ENCODE peak calls at places on chromosomes 2 and 18, in five cellular contexts. One of them, this sample, is unnamed.

GRCh38 chr2:167104691-167105090 is 216.4 kb downstream of the XIRP2 start:
- DNase-seq in HCT116: no peak
- DNase-seq in GM23338: no peak
- DNase-seq in suprapubic skin: no peak
- DNase-seq in Panc1: no peak
- DNase-seq in this sample: no peak

GRCh38 chr2:71620116-71620515 is 166.8 kb downstream of the DYSF start:
- DNase-seq in HCT116: no peak
- DNase-seq in GM23338: no peak
- DNase-seq in suprapubic skin: peak
- DNase-seq in Panc1: no peak
- DNase-seq in this sample: peak

GRCh38 chr2:42223067-42223636 is 54.0 kb downstream of the EML4 start:
- DNase-seq in HCT116: no peak
- DNase-seq in GM23338: no peak
- DNase-seq in suprapubic skin: no peak
- DNase-seq in Panc1: no peak
- DNase-seq in this sample: no peak

GRCh38 chr18:78782951-78783563 is 196.6 kb upstream of the SALL3 start:
- DNase-seq in HCT116: no peak
- DNase-seq in GM23338: no peak
- DNase-seq in suprapubic skin: peak
- DNase-seq in Panc1: no peak
- DNase-seq in this sample: peak

GRCh38 chr2:70785137-70785911 is 5.1 kb downstream of the FIGLA start:
- DNase-seq in HCT116: peak
- DNase-seq in GM23338: peak
- DNase-seq in suprapubic skin: no peak
- DNase-seq in Panc1: no peak
- DNase-seq in this sample: no peak

GRCh38 chr18:8969639-8970378 is 132.7 kb upstream of the NDUFV2 start:
- DNase-seq in HCT116: no peak
- DNase-seq in GM23338: no peak
- DNase-seq in suprapubic skin: no peak
- DNase-seq in Panc1: no peak
- DNase-seq in this sample: no peak

GRCh38 chr2:212912445-212913103 is 238.8 kb downstream of the IKZF2 start:
- DNase-seq in HCT116: no peak
- DNase-seq in GM23338: no peak
- DNase-seq in suprapubic skin: no peak
- DNase-seq in Panc1: no peak
- DNase-seq in this sample: no peak

GRCh38 chr18:48923746-48924580 is 26.8 kb downstream of the SMAD7 start:
- DNase-seq in HCT116: no peak
- DNase-seq in GM23338: no peak
- DNase-seq in suprapubic skin: no peak
- DNase-seq in Panc1: no peak
- DNase-seq in this sample: no peak

GRCh38 chr2:53600835-53601234 is 166.8 kb upstream of the CHAC2 start:
- DNase-seq in HCT116: no peak
- DNase-seq in GM23338: no peak
- DNase-seq in suprapubic skin: no peak
- DNase-seq in Panc1: no peak
- DNase-seq in this sample: no peak

GRCh38 chr2:225993430-225993829 is 593.9 kb downstream of the NYAP2 start:
- DNase-seq in HCT116: no peak
- DNase-seq in GM23338: no peak
- DNase-seq in suprapubic skin: no peak
- DNase-seq in Panc1: no peak
- DNase-seq in this sample: no peak

GRCh38 chr2:42879913-42880737 is 87.7 kb upstream of the HAAO start:
- DNase-seq in HCT116: no peak
- DNase-seq in GM23338: peak
- DNase-seq in suprapubic skin: no peak
- DNase-seq in Panc1: no peak
- DNase-seq in this sample: no peak

GRCh38 chr2:144679942-144680341 is 160.0 kb upstream of the ZEB2 start:
- DNase-seq in HCT116: no peak
- DNase-seq in GM23338: no peak
- DNase-seq in suprapubic skin: no peak
- DNase-seq in Panc1: no peak
- DNase-seq in this sample: no peak

GRCh38 chr2:198054299-198054698 is 249.9 kb downstream of the PLCL1 start:
- DNase-seq in HCT116: peak
- DNase-seq in GM23338: peak
- DNase-seq in suprapubic skin: no peak
- DNase-seq in Panc1: no peak
- DNase-seq in this sample: no peak
- TF ChIP-seq CTCF in HCT116: peak
- TF ChIP-seq CTCF in GM23338: peak
- TF ChIP-seq CTCF in suprapubic skin: no peak
- TF ChIP-seq CTCF in Panc1: peak
- TF ChIP-seq CTCF in this sample: peak

DNA sequence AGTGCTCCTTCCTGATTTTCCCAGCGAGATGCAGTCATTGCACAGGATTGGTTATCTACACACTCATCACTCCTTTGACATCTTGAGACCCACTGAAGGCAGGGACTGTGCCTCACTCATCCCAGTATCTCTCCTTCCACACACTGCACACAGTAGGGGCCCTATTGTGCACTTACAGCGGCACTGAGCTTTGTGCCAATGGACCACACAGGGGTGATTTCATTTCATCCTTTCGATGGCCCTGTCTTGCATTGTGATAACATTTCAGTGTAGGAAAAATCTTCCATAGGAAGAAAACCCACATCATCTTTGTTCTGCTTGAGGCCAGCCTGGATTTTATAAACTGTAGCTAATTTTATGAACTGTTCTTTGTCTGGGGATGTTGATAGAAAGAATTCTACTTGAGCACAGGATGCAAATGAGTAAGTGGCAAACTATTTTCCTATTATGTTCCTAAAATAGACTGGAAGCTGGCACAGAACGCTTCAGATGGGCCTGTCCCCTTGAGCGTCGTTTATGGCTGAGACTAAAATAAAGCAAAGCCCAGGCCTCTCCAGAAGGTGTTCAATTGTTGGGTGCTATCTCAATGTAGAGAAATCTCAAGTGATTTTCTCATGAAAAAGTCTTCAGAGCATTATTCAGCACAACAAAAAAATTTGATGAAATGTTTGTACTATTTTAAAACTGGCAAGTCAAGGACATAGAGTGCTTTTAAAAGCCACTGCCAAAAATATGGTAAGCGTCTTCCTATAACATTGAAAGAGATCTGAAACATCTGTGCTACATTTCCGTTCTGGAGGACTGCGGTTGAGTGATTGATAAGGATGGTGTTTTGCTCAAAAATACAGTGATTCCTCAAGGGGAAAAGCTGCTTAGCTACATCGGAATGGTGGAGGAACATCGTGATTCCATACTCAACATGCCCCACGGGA is 10.7 kb upstream of the LRRFIP1 start:
- DNase-seq in HCT116: no peak
- DNase-seq in GM23338: no peak
- DNase-seq in suprapubic skin: no peak
- DNase-seq in Panc1: no peak
- DNase-seq in this sample: no peak
- TF ChIP-seq POLR2AphosphoS5 in HCT116: no peak
- TF ChIP-seq POLR2AphosphoS5 in GM23338: no peak
- TF ChIP-seq POLR2AphosphoS5 in suprapubic skin: no peak
- TF ChIP-seq POLR2AphosphoS5 in Panc1: no peak
- TF ChIP-seq POLR2AphosphoS5 in this sample: peak

GRCh38 chr18:36660311-36660710 is 168.5 kb downstream of the TPGS2 start:
- DNase-seq in HCT116: no peak
- DNase-seq in GM23338: no peak
- DNase-seq in suprapubic skin: no peak
- DNase-seq in Panc1: no peak
- DNase-seq in this sample: no peak

GRCh38 chr18:36665952-36666351 is 162.8 kb downstream of the TPGS2 start:
- DNase-seq in HCT116: no peak
- DNase-seq in GM23338: no peak
- DNase-seq in suprapubic skin: no peak
- DNase-seq in Panc1: no peak
- DNase-seq in this sample: no peak

GRCh38 chr18:36658611-36659010 is 170.2 kb downstream of the TPGS2 start:
- DNase-seq in HCT116: no peak
- DNase-seq in GM23338: no peak
- DNase-seq in suprapubic skin: no peak
- DNase-seq in Panc1: no peak
- DNase-seq in this sample: no peak

GRCh38 chr18:36663312-36663711 is 165.5 kb downstream of the TPGS2 start:
- DNase-seq in HCT116: no peak
- DNase-seq in GM23338: no peak
- DNase-seq in suprapubic skin: no peak
- DNase-seq in Panc1: no peak
- DNase-seq in this sample: no peak

GRCh38 chr18:36662000-36662399 is 166.8 kb downstream of the TPGS2 start:
- DNase-seq in HCT116: no peak
- DNase-seq in GM23338: peak
- DNase-seq in suprapubic skin: no peak
- DNase-seq in Panc1: no peak
- DNase-seq in this sample: no peak
- TF ChIP-seq CTCF in HCT116: peak
- TF ChIP-seq CTCF in GM23338: peak
- TF ChIP-seq CTCF in suprapubic skin: no peak
- TF ChIP-seq CTCF in Panc1: peak
- TF ChIP-seq CTCF in this sample: no peak

GRCh38 chr2:209787416-209787815 is 15.8 kb downstream of the UNC80 start:
- DNase-seq in HCT116: no peak
- DNase-seq in GM23338: no peak
- DNase-seq in suprapubic skin: no peak
- DNase-seq in Panc1: no peak
- DNase-seq in this sample: no peak
- TF ChIP-seq POLR2AphosphoS5 in HCT116: no peak
- TF ChIP-seq POLR2AphosphoS5 in GM23338: no peak
- TF ChIP-seq POLR2AphosphoS5 in suprapubic skin: no peak
- TF ChIP-seq POLR2AphosphoS5 in Panc1: no peak
- TF ChIP-seq POLR2AphosphoS5 in this sample: no peak

GRCh38 chr2:50746526-50746925 is 285.4 kb downstream of the NRXN1 start:
- DNase-seq in HCT116: peak
- DNase-seq in GM23338: peak
- DNase-seq in suprapubic skin: no peak
- DNase-seq in Panc1: no peak
- DNase-seq in this sample: no peak
- TF ChIP-seq CTCF in HCT116: peak
- TF ChIP-seq CTCF in GM23338: peak
- TF ChIP-seq CTCF in suprapubic skin: peak
- TF ChIP-seq CTCF in Panc1: peak
- TF ChIP-seq CTCF in this sample: no peak

GRCh38 chr2:151927501-151928221 is 99.4 kb upstream of the ARL5A start:
- DNase-seq in HCT116: no peak
- DNase-seq in GM23338: peak
- DNase-seq in suprapubic skin: no peak
- DNase-seq in Panc1: no peak
- DNase-seq in this sample: no peak

GRCh38 chr2:151918308-151918707 is 90.1 kb upstream of the ARL5A start:
- DNase-seq in HCT116: no peak
- DNase-seq in GM23338: no peak
- DNase-seq in suprapubic skin: no peak
- DNase-seq in Panc1: no peak
- DNase-seq in this sample: no peak

GRCh38 chr2:151928380-151928779 is 100.2 kb upstream of the ARL5A start:
- DNase-seq in HCT116: no peak
- DNase-seq in GM23338: no peak
- DNase-seq in suprapubic skin: no peak
- DNase-seq in Panc1: no peak
- DNase-seq in this sample: no peak

DNA sequence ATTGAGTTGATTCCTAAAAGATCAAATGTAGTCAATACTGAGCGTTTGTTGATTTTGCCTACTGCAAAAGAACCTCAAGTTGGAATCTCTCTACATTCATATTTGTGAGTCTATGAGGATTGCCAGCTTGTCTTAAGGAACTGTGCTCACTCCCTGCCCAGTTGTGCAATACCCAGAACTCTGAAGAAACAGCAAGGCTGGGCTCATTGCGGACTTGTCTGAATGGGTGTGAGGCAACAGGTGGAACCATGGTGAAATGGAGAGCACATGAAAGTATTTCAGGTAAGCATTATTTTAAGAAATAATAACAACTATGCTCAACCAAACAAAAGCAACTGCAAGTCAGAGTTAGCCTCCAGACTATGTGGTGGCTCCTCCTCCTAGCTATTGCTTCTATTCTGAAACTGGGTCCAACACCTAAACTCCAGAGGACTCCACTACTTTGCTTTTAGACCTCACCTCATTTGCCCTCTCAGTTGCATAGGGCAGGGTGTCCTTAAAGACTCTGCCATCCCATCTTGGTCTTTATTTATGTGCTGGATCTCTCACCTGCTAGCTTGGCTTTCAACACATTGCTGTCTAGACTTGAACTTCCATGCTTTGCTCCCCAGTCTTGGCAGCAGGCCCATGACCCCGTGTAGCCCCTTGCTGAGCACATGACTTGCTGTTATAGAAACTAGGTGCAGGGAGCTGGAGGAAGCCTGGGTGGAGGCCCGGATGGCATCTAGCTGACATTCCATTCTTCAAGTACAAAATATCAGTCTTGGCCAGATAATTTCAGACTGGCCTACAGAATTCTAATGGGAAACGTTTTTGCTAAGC is 94.8 kb upstream of the ARL5A start:
- DNase-seq in HCT116: no peak
- DNase-seq in GM23338: no peak
- DNase-seq in suprapubic skin: no peak
- DNase-seq in Panc1: no peak
- DNase-seq in this sample: peak
- TF ChIP-seq POLR2AphosphoS5 in HCT116: no peak
- TF ChIP-seq POLR2AphosphoS5 in GM23338: no peak
- TF ChIP-seq POLR2AphosphoS5 in suprapubic skin: no peak
- TF ChIP-seq POLR2AphosphoS5 in Panc1: no peak
- TF ChIP-seq POLR2AphosphoS5 in this sample: no peak

GRCh38 chr2:116513991-116514390 is 1300.5 kb upstream of the DDX18 start:
- DNase-seq in HCT116: no peak
- DNase-seq in GM23338: no peak
- DNase-seq in suprapubic skin: no peak
- DNase-seq in Panc1: no peak
- DNase-seq in this sample: no peak

GRCh38 chr2:116511426-116511825 is 1303.1 kb upstream of the DDX18 start:
- DNase-seq in HCT116: no peak
- DNase-seq in GM23338: no peak
- DNase-seq in suprapubic skin: no peak
- DNase-seq in Panc1: no peak
- DNase-seq in this sample: no peak

GRCh38 chr2:116510117-116510671 is 1304.3 kb upstream of the DDX18 start:
- DNase-seq in HCT116: no peak
- DNase-seq in GM23338: peak
- DNase-seq in suprapubic skin: no peak
- DNase-seq in Panc1: peak
- DNase-seq in this sample: no peak
- TF ChIP-seq CTCF in HCT116: peak
- TF ChIP-seq CTCF in GM23338: peak
- TF ChIP-seq CTCF in suprapubic skin: no peak
- TF ChIP-seq CTCF in Panc1: peak
- TF ChIP-seq CTCF in this sample: no peak